ENCODE peak calls at places on chromosomes 6 and 20, in six cellular contexts. One of them, this sample, is unnamed.
A peak's percentile ranks its signal among the peaks of the same experiment; 100 is the strongest.

GRCh38 chr6:143687604-143688003 is 9.8 kb downstream of the PHACTR2 start:
- DNase-seq in esophagus squamous epithelium: no peak
- DNase-seq in HCT116: no peak
- DNase-seq in prostate gland: no peak
- DNase-seq in A549: no peak
- DNase-seq in stomach: no peak
- DNase-seq in this sample: no peak

GRCh38 chr6:26105842-26106241 is 18.6 kb downstream of the HFE start:
- DNase-seq in A549: no peak
- DNase-seq in HCT116: no peak
- DNase-seq in esophagus squamous epithelium: no peak
- DNase-seq in prostate gland: no peak
- DNase-seq in stomach: no peak
- DNase-seq in this sample: no peak

GRCh38 chr6:96520039-96520850 is 1.4 kb upstream of the UFL1 start:
- DNase-seq in A549: peak; percentile 3
- DNase-seq in HCT116: peak; percentile 86
- DNase-seq in stomach: peak; percentile 62
- DNase-seq in esophagus squamous epithelium: no peak
- DNase-seq in prostate gland: peak; percentile 31
- DNase-seq in this sample: no peak

GRCh38 chr6:156533860-156534580 is 243.2 kb upstream of the ARID1B start:
- DNase-seq in esophagus squamous epithelium: no peak
- DNase-seq in stomach: no peak
- DNase-seq in A549: no peak
- DNase-seq in prostate gland: no peak
- DNase-seq in HCT116: no peak
- DNase-seq in this sample: no peak

GRCh38 chr6:117477988-117478852 is 4.3 kb upstream of the DCBLD1 start:
- DNase-seq in stomach: no peak
- DNase-seq in HCT116: no peak
- DNase-seq in prostate gland: no peak
- DNase-seq in esophagus squamous epithelium: no peak
- DNase-seq in A549: peak; percentile 43
- DNase-seq in this sample: peak; percentile 28

GRCh38 chr6:155472886-155473285 is 17.2 kb upstream of the NOX3 start:
- DNase-seq in prostate gland: no peak
- DNase-seq in HCT116: no peak
- DNase-seq in A549: no peak
- DNase-seq in stomach: no peak
- DNase-seq in esophagus squamous epithelium: no peak
- DNase-seq in this sample: no peak

GRCh38 chr20:41159547-41159946 is 22.2 kb downstream of the PLCG1 start:
- DNase-seq in HCT116: no peak
- DNase-seq in prostate gland: no peak
- DNase-seq in A549: no peak
- DNase-seq in stomach: no peak
- DNase-seq in esophagus squamous epithelium: no peak
- DNase-seq in this sample: no peak

GRCh38 chr6:134424795-134425163 is 106.9 kb upstream of the SGK1 start:
- DNase-seq in HCT116: no peak
- DNase-seq in stomach: no peak
- DNase-seq in A549: no peak
- DNase-seq in esophagus squamous epithelium: no peak
- DNase-seq in prostate gland: no peak
- DNase-seq in this sample: no peak

GRCh38 chr6:114323784-114324183 is 19.0 kb downstream of the HS3ST5 start:
- DNase-seq in A549: no peak
- DNase-seq in prostate gland: no peak
- DNase-seq in stomach: no peak
- DNase-seq in esophagus squamous epithelium: no peak
- DNase-seq in HCT116: no peak
- DNase-seq in this sample: no peak

GRCh38 chr20:63116412-63117106 is 99.4 kb downstream of the YTHDF1 start:
- DNase-seq in stomach: no peak
- DNase-seq in esophagus squamous epithelium: no peak
- DNase-seq in HCT116: no peak
- DNase-seq in prostate gland: no peak
- DNase-seq in A549: no peak
- DNase-seq in this sample: peak; percentile 39

GRCh38 chr20:52801628-52802006 is 170.5 kb upstream of the TSHZ2 start:
- DNase-seq in stomach: peak; percentile 50
- DNase-seq in HCT116: no peak
- DNase-seq in prostate gland: peak; percentile 43
- DNase-seq in esophagus squamous epithelium: no peak
- DNase-seq in A549: no peak
- DNase-seq in this sample: no peak

GRCh38 chr20:21101453-21102251 is 4.5 kb downstream of the LINC00237 start:
- DNase-seq in A549: no peak
- DNase-seq in stomach: no peak
- DNase-seq in esophagus squamous epithelium: no peak
- DNase-seq in HCT116: no peak
- DNase-seq in prostate gland: no peak
- DNase-seq in this sample: peak; percentile 34

GRCh38 chr20:19934792-19935491 is 82.2 kb upstream of the NAA20 start:
- DNase-seq in esophagus squamous epithelium: no peak
- DNase-seq in prostate gland: peak; percentile 63
- DNase-seq in stomach: peak; percentile 42
- DNase-seq in HCT116: no peak
- DNase-seq in A549: peak; percentile 74
- DNase-seq in this sample: peak; percentile 41

GRCh38 chr6:105803439-105803838 is 282.7 kb upstream of the PRDM1 start:
- DNase-seq in stomach: no peak
- DNase-seq in esophagus squamous epithelium: no peak
- DNase-seq in A549: no peak
- DNase-seq in prostate gland: no peak
- DNase-seq in HCT116: no peak
- DNase-seq in this sample: no peak

GRCh38 chr20:20894280-20894679 is 181.8 kb upstream of the RALGAPA2 start:
- DNase-seq in esophagus squamous epithelium: no peak
- DNase-seq in A549: peak; percentile 35
- DNase-seq in HCT116: no peak
- DNase-seq in stomach: no peak
- DNase-seq in prostate gland: no peak
- DNase-seq in this sample: no peak

GRCh38 chr20:19903168-19903676 is 113.9 kb upstream of the NAA20 start:
- DNase-seq in stomach: peak; percentile 44
- DNase-seq in esophagus squamous epithelium: no peak
- DNase-seq in HCT116: no peak
- DNase-seq in prostate gland: peak; percentile 46
- DNase-seq in A549: peak; percentile 52
- DNase-seq in this sample: peak; percentile 40

GRCh38 chr20:47099093-47099492 is 204.4 kb downstream of the EYA2 start:
- DNase-seq in HCT116: no peak
- DNase-seq in prostate gland: no peak
- DNase-seq in stomach: no peak
- DNase-seq in A549: no peak
- DNase-seq in esophagus squamous epithelium: no peak
- DNase-seq in this sample: no peak

GRCh38 chr20:62900692-62901584 is 25.4 kb downstream of the DIDO1 start:
- DNase-seq in prostate gland: peak; percentile 71
- DNase-seq in stomach: peak; percentile 39
- DNase-seq in esophagus squamous epithelium: no peak
- DNase-seq in A549: peak; percentile 49
- DNase-seq in HCT116: no peak
- DNase-seq in this sample: no peak

GRCh38 chr6:115514656-115515055 is 546.0 kb downstream of the FRK start:
- DNase-seq in A549: no peak
- DNase-seq in HCT116: no peak
- DNase-seq in prostate gland: no peak
- DNase-seq in stomach: no peak
- DNase-seq in esophagus squamous epithelium: no peak
- DNase-seq in this sample: no peak

GRCh38 chr6:101397199-101397598 is 3.7 kb downstream of the GRIK2 start:
- DNase-seq in stomach: no peak
- DNase-seq in HCT116: no peak
- DNase-seq in A549: peak; percentile 30
- DNase-seq in esophagus squamous epithelium: no peak
- DNase-seq in prostate gland: no peak
- DNase-seq in this sample: no peak

GRCh38 chr20:44211177-44212039 is 837 bp upstream of the OSER1 start:
- DNase-seq in stomach: no peak
- DNase-seq in esophagus squamous epithelium: no peak
- DNase-seq in HCT116: no peak
- DNase-seq in prostate gland: peak; percentile 35
- DNase-seq in A549: no peak
- DNase-seq in this sample: no peak

GRCh38 chr6:164396071-164397047 is 913.0 kb downstream of the C6orf118 start:
- DNase-seq in HCT116: no peak
- DNase-seq in A549: no peak
- DNase-seq in stomach: no peak
- DNase-seq in prostate gland: no peak
- DNase-seq in esophagus squamous epithelium: no peak
- DNase-seq in this sample: no peak

GRCh38 chr6:161406633-161407032 is 132.8 kb upstream of the AGPAT4 start:
- DNase-seq in HCT116: peak; percentile 39
- DNase-seq in stomach: no peak
- DNase-seq in A549: peak; percentile 70
- DNase-seq in prostate gland: no peak
- DNase-seq in esophagus squamous epithelium: no peak
- DNase-seq in this sample: no peak

GRCh38 chr6:11622156-11622555 is 84.6 kb downstream of the TMEM170B start:
- DNase-seq in stomach: no peak
- DNase-seq in HCT116: no peak
- DNase-seq in prostate gland: no peak
- DNase-seq in esophagus squamous epithelium: no peak
- DNase-seq in A549: no peak
- DNase-seq in this sample: no peak

GRCh38 chr6:169204167-169204566 is 49.5 kb downstream of the THBS2 start:
- DNase-seq in A549: no peak
- DNase-seq in HCT116: no peak
- DNase-seq in esophagus squamous epithelium: no peak
- DNase-seq in prostate gland: no peak
- DNase-seq in stomach: no peak
- DNase-seq in this sample: no peak

GRCh38 chr6:18388942-18389341 is 1.8 kb downstream of the RNF144B start:
- DNase-seq in esophagus squamous epithelium: no peak
- DNase-seq in HCT116: no peak
- DNase-seq in prostate gland: peak; percentile 57
- DNase-seq in A549: peak; percentile 5
- DNase-seq in stomach: no peak
- DNase-seq in this sample: no peak

DNA sequence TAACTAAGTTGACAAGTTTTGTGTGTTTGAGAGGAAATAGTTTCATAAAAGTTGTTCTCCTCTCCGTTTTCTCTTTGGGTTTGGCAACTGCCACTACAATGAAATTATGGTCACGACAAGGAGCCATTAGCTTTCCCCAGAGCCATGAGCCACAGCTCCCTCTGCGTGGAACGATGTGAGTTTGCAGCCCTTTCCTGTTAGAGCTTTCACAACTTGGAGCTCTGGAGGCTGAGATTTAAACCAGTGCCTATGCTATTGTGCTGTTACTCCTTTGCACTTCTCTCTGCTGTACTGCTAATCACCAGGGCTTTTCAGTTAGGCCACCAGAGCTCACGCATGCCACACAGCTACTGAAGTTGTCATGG is 29.3 kb upstream of the TXNDC5 start:
- DNase-seq in stomach: no peak
- DNase-seq in prostate gland: no peak
- DNase-seq in A549: no peak
- DNase-seq in esophagus squamous epithelium: no peak
- DNase-seq in HCT116: no peak
- DNase-seq in this sample: no peak
- TF ChIP-seq CTCF in stomach: no peak
- TF ChIP-seq CTCF in prostate gland: no peak
- TF ChIP-seq CTCF in A549: no peak
- TF ChIP-seq CTCF in esophagus squamous epithelium: no peak
- TF ChIP-seq CTCF in HCT116: no peak
- TF ChIP-seq CTCF in this sample: no peak

DNA sequence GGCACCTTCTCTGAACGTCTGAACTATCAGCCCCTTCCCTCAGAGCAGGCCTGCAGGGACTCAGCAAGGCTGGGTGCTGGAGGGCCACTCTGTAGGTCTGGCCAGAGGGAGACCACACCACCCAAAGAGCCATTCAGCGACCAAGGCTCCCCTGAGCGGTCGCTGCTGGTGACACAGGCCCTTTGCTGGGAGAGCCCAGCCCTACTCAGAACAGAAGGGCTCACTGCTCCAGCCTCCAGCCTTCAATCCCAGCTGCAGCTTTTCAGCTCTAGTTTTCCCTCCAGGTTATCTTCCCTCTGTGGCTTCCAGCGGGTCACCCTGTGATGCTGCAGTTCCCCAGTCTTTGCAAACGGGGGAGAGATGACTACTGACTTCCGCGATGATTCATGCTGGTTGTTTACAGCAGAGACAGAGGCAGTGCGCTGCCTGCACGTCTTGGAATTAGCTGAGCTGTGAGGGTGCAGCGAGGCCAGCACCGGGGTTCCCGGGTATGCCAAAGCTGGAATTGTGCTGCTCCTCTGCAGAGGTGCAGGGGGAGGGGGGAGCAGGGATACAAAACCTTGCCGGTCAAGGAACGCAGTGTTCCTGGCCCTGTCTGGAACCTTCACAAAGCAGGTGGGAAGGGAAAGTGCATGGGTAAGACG is 161.4 kb downstream of the LY86 start:
- DNase-seq in stomach: peak; percentile 36
- DNase-seq in esophagus squamous epithelium: no peak
- DNase-seq in HCT116: peak; percentile 56
- DNase-seq in prostate gland: peak; percentile 48
- DNase-seq in A549: peak; percentile 48
- DNase-seq in this sample: peak; percentile 84
- TF ChIP-seq POLR2A in stomach: no peak
- TF ChIP-seq POLR2A in esophagus squamous epithelium: no peak
- TF ChIP-seq POLR2A in HCT116: no peak
- TF ChIP-seq POLR2A in prostate gland: no peak
- TF ChIP-seq POLR2A in A549: no peak
- TF ChIP-seq POLR2A in this sample: no peak

GRCh38 chr6:166005846-166006592 is 161.6 kb downstream of the TBXT start:
- DNase-seq in esophagus squamous epithelium: no peak
- DNase-seq in prostate gland: no peak
- DNase-seq in A549: peak; percentile 93
- DNase-seq in stomach: peak; percentile 48
- DNase-seq in HCT116: no peak
- DNase-seq in this sample: peak; percentile 68

GRCh38 chr6:166005401-166005845 is 162.2 kb downstream of the TBXT start:
- DNase-seq in stomach: no peak
- DNase-seq in A549: peak; percentile 72
- DNase-seq in prostate gland: no peak
- DNase-seq in HCT116: no peak
- DNase-seq in esophagus squamous epithelium: no peak
- DNase-seq in this sample: peak; percentile 60

GRCh38 chr6:166003569-166003968 is 164.1 kb downstream of the TBXT start:
- DNase-seq in HCT116: no peak
- DNase-seq in A549: no peak
- DNase-seq in prostate gland: no peak
- DNase-seq in stomach: no peak
- DNase-seq in esophagus squamous epithelium: no peak
- DNase-seq in this sample: no peak

GRCh38 chr6:166006593-166007301 is 160.9 kb downstream of the TBXT start:
- DNase-seq in HCT116: no peak
- DNase-seq in A549: peak; percentile 88
- DNase-seq in esophagus squamous epithelium: no peak
- DNase-seq in prostate gland: no peak
- DNase-seq in stomach: no peak
- DNase-seq in this sample: no peak

GRCh38 chr6:166004491-166005275 is 163.0 kb downstream of the TBXT start:
- DNase-seq in A549: no peak
- DNase-seq in stomach: no peak
- DNase-seq in prostate gland: no peak
- DNase-seq in esophagus squamous epithelium: no peak
- DNase-seq in HCT116: no peak
- DNase-seq in this sample: no peak
- H3K4me1 ChIP-seq in A549: peaks cover 39% of the 10 kb centered on the region
- H3K4me1 ChIP-seq in stomach: peaks cover 32% of the 10 kb centered on the region
- H3K4me1 ChIP-seq in prostate gland: no peaks in the 10 kb centered on the region
- H3K4me1 ChIP-seq in esophagus squamous epithelium: peaks cover 3% of the 10 kb centered on the region
- H3K4me1 ChIP-seq in HCT116: no peaks in the 10 kb centered on the region
- H3K4me1 ChIP-seq in this sample: peaks cover 18% of the 10 kb centered on the region

GRCh38 chr6:57040011-57040410 is 6.5 kb upstream of the KIAA1586 start:
- DNase-seq in HCT116: peak; percentile 19
- DNase-seq in esophagus squamous epithelium: no peak
- DNase-seq in A549: peak; percentile 35
- DNase-seq in stomach: no peak
- DNase-seq in prostate gland: no peak
- DNase-seq in this sample: no peak
- TF ChIP-seq CTCF in HCT116: peak; percentile 40
- TF ChIP-seq CTCF in esophagus squamous epithelium: no peak
- TF ChIP-seq CTCF in A549: no peak
- TF ChIP-seq CTCF in stomach: no peak
- TF ChIP-seq CTCF in prostate gland: no peak
- TF ChIP-seq CTCF in this sample: no peak

This sample was measured in testis.